ENCODE peak calls at places on chromosome 10, in six cellular contexts. O is Caki2; F is stimulated activated CD4-positive, alpha-beta T cell treated with anti-CD3 and anti-CD28 coated beads, TNF-alpha, amount 100 ng/mL, for 1 hour; Y is AG08396; H is AG09319; C is fibroblast of the aortic adventitia. K is an unnamed sample.

GRCh38 chr10:132714096-132714721 is 71.7 kb downstream of the NKX6-2 start:
- DNase-seq in O (no peak), F (no peak), C (no peak), H (no peak), Y (no peak), K (no peak)

GRCh38 chr10:35639651-35640311 is 2.3 kb downstream of the FZD8 start:
- DNase-seq in O (peak; percentile 59), F (no peak), Y (peak; percentile 12), H (no peak), C (peak; percentile 55), K (no peak)

GRCh38 chr10:132158122-132158741 is 28.5 kb upstream of the DPYSL4 start:
- DNase-seq in Y (no peak), C (no peak), F (no peak), H (no peak), O (peak; percentile 30), K (no peak)

GRCh38 chr10:97582169-97582568 is 2.0 kb upstream of the HOGA1 start:
- DNase-seq in C (no peak), F (no peak), Y (no peak), O (no peak), H (no peak), K (no peak)

GRCh38 chr10:132578287-132578951 is 40.8 kb downstream of the INPP5A start:
- DNase-seq in F (no peak), O (no peak), Y (no peak), C (no peak), H (no peak), K (no peak)

GRCh38 chr10:120982507-120982906 is 131.3 kb downstream of the WDR11 start:
- DNase-seq in H (no peak), Y (no peak), O (no peak), C (no peak), F (no peak), K (no peak)

GRCh38 chr10:43803816-43804215 is 155.1 kb upstream of the ZNF32 start:
- DNase-seq in C (no peak), Y (no peak), H (no peak), F (no peak), O (no peak), K (no peak)

GRCh38 chr10:50990568-50991495 is 83.5 kb upstream of the PRKG1 start:
- DNase-seq in H (peak; percentile 74), F (no peak), Y (peak; percentile 60), O (peak; percentile 45), C (peak; percentile 93), K (no peak)

GRCh38 chr10:102235598-102235920 is 5.8 kb downstream of the PITX3 start:
- DNase-seq in C (no peak), F (no peak), O (peak; percentile 65), H (no peak), Y (no peak), K (no peak)

GRCh38 chr10:86522385-86522855 is 828 bp upstream of the WAPL start:
- DNase-seq in H (no peak), O (no peak), C (peak; percentile 14), Y (no peak), F (no peak), K (no peak)

GRCh38 chr10:62638062-62638477 is 166.4 kb upstream of the ADO start:
- DNase-seq in H (no peak), Y (no peak), F (no peak), O (peak; percentile 38), C (peak; percentile 49), K (no peak)

K was measured in activated CD4-positive, CD25-positive, alpha-beta regulatory T cell treated with anti-CD3 and anti-CD28 coated beads, Interleukin-2, amount 50 U/mL, for 16 hours.